ENCODE peak calls at places on chromosomes 16 and 17, in eight cellular contexts. One of them, this sample, is unnamed. For H3K9me3, the result is how much of the 10 kb centered on the place peaks cover.

GRCh38 chr17:6420173-6420641 is 14.7 kb downstream of the AIPL1 start:
- DNase-seq in suprapubic skin: no peak
- DNase-seq in Peyer's patch: no peak
- DNase-seq in psoas muscle: no peak
- DNase-seq in heart right ventricle: no peak
- DNase-seq in uterus: no peak
- DNase-seq in WERI-Rb-1: peak
- DNase-seq in BE2C: no peak
- DNase-seq in this sample: no peak

GRCh38 chr17:50062323-50063243 is 6.7 kb downstream of the ITGA3 start:
- DNase-seq in uterus: peak
- DNase-seq in psoas muscle: peak
- DNase-seq in Peyer's patch: peak
- DNase-seq in suprapubic skin: no peak
- DNase-seq in heart right ventricle: peak
- DNase-seq in BE2C: no peak
- DNase-seq in WERI-Rb-1: no peak
- DNase-seq in this sample: no peak

GRCh38 chr17:4599505-4600281 is 15.4 kb downstream of the SMTNL2 start:
- DNase-seq in WERI-Rb-1: peak
- DNase-seq in psoas muscle: peak
- DNase-seq in uterus: peak
- DNase-seq in suprapubic skin: no peak
- DNase-seq in heart right ventricle: no peak
- DNase-seq in BE2C: peak
- DNase-seq in Peyer's patch: no peak
- DNase-seq in this sample: no peak

GRCh38 chr16:89616576-89617437 is 3.4 kb downstream of the DPEP1 start:
- DNase-seq in psoas muscle: no peak
- DNase-seq in BE2C: no peak
- DNase-seq in Peyer's patch: no peak
- DNase-seq in WERI-Rb-1: no peak
- DNase-seq in suprapubic skin: no peak
- DNase-seq in uterus: no peak
- DNase-seq in heart right ventricle: no peak
- DNase-seq in this sample: peak

GRCh38 chr16:52501746-52502145 is 45.2 kb downstream of the TOX3 start:
- DNase-seq in heart right ventricle: no peak
- DNase-seq in BE2C: no peak
- DNase-seq in WERI-Rb-1: no peak
- DNase-seq in psoas muscle: no peak
- DNase-seq in uterus: no peak
- DNase-seq in suprapubic skin: no peak
- DNase-seq in Peyer's patch: no peak
- DNase-seq in this sample: no peak

GRCh38 chr17:44556854-44557606 is at the start of gene FZD2:
- DNase-seq in heart right ventricle: peak
- DNase-seq in Peyer's patch: peak
- DNase-seq in uterus: peak
- DNase-seq in BE2C: peak
- DNase-seq in psoas muscle: peak
- DNase-seq in WERI-Rb-1: peak
- DNase-seq in suprapubic skin: peak
- DNase-seq in this sample: peak

GRCh38 chr17:145671-146541 is 8.5 kb downstream of the SCGB1C2 start:
- DNase-seq in psoas muscle: peak
- DNase-seq in WERI-Rb-1: peak
- DNase-seq in BE2C: no peak
- DNase-seq in Peyer's patch: peak
- DNase-seq in uterus: peak
- DNase-seq in heart right ventricle: peak
- DNase-seq in suprapubic skin: peak
- DNase-seq in this sample: no peak

GRCh38 chr16:84443166-84443802 is 61.2 kb downstream of the MEAK7 start:
- DNase-seq in heart right ventricle: no peak
- DNase-seq in suprapubic skin: no peak
- DNase-seq in Peyer's patch: peak
- DNase-seq in uterus: no peak
- DNase-seq in psoas muscle: no peak
- DNase-seq in BE2C: no peak
- DNase-seq in WERI-Rb-1: no peak
- DNase-seq in this sample: no peak

GRCh38 chr16:54526916-54527315 is 240.3 kb upstream of the IRX3 start:
- DNase-seq in psoas muscle: no peak
- DNase-seq in uterus: no peak
- DNase-seq in heart right ventricle: no peak
- DNase-seq in Peyer's patch: no peak
- DNase-seq in BE2C: no peak
- DNase-seq in WERI-Rb-1: no peak
- DNase-seq in suprapubic skin: no peak
- DNase-seq in this sample: no peak

GRCh38 chr17:12421646-12422306 is 243.9 kb upstream of the MYOCD start:
- DNase-seq in uterus: no peak
- DNase-seq in Peyer's patch: no peak
- DNase-seq in WERI-Rb-1: peak
- DNase-seq in psoas muscle: no peak
- DNase-seq in heart right ventricle: no peak
- DNase-seq in BE2C: no peak
- DNase-seq in suprapubic skin: no peak
- DNase-seq in this sample: no peak

GRCh38 chr17:44804301-44805061 is 25.6 kb downstream of the GJC1 start:
- DNase-seq in WERI-Rb-1: no peak
- DNase-seq in BE2C: no peak
- DNase-seq in Peyer's patch: no peak
- DNase-seq in uterus: peak
- DNase-seq in psoas muscle: peak
- DNase-seq in heart right ventricle: peak
- DNase-seq in suprapubic skin: no peak
- DNase-seq in this sample: no peak

GRCh38 chr17:50210249-50211225 is 9.1 kb upstream of the COL1A1 start:
- DNase-seq in uterus: peak
- DNase-seq in WERI-Rb-1: peak
- DNase-seq in heart right ventricle: peak
- DNase-seq in BE2C: peak
- DNase-seq in psoas muscle: peak
- DNase-seq in Peyer's patch: peak
- DNase-seq in suprapubic skin: peak
- DNase-seq in this sample: no peak

GRCh38 chr16:75301804-75302203 is 50.4 kb upstream of the BCAR1 start:
- DNase-seq in heart right ventricle: no peak
- DNase-seq in Peyer's patch: no peak
- DNase-seq in BE2C: no peak
- DNase-seq in suprapubic skin: no peak
- DNase-seq in uterus: no peak
- DNase-seq in WERI-Rb-1: no peak
- DNase-seq in psoas muscle: no peak
- DNase-seq in this sample: no peak

GRCh38 chr17:39705786-39706348 is 6.0 kb downstream of the ERBB2 start:
- DNase-seq in heart right ventricle: peak
- DNase-seq in WERI-Rb-1: no peak
- DNase-seq in uterus: no peak
- DNase-seq in BE2C: no peak
- DNase-seq in psoas muscle: no peak
- DNase-seq in Peyer's patch: peak
- DNase-seq in suprapubic skin: no peak
- DNase-seq in this sample: no peak

GRCh38 chr16:3223913-3224515 is 10.9 kb downstream of the ZNF200 start:
- DNase-seq in Peyer's patch: no peak
- DNase-seq in uterus: no peak
- DNase-seq in WERI-Rb-1: no peak
- DNase-seq in BE2C: no peak
- DNase-seq in psoas muscle: no peak
- DNase-seq in heart right ventricle: no peak
- DNase-seq in suprapubic skin: no peak
- DNase-seq in this sample: no peak
- H3K9me3 ChIP-seq in Peyer's patch: under half
- H3K9me3 ChIP-seq in uterus: under half
- H3K9me3 ChIP-seq in WERI-Rb-1: under half
- H3K9me3 ChIP-seq in BE2C: under half
- H3K9me3 ChIP-seq in psoas muscle: half or more
- H3K9me3 ChIP-seq in heart right ventricle: half or more
- H3K9me3 ChIP-seq in suprapubic skin: half or more
- H3K9me3 ChIP-seq in this sample: under half

GRCh38 chr17:61453563-61453962 is 1.3 kb downstream of the TBX4 start:
- DNase-seq in WERI-Rb-1: no peak
- DNase-seq in psoas muscle: no peak
- DNase-seq in Peyer's patch: no peak
- DNase-seq in heart right ventricle: no peak
- DNase-seq in BE2C: no peak
- DNase-seq in uterus: no peak
- DNase-seq in suprapubic skin: no peak
- DNase-seq in this sample: no peak

GRCh38 chr17:61449707-61450640 is 2.2 kb upstream of the TBX4 start:
- DNase-seq in heart right ventricle: no peak
- DNase-seq in WERI-Rb-1: no peak
- DNase-seq in suprapubic skin: no peak
- DNase-seq in BE2C: no peak
- DNase-seq in Peyer's patch: no peak
- DNase-seq in psoas muscle: no peak
- DNase-seq in uterus: no peak
- DNase-seq in this sample: no peak

GRCh38 chr17:61452301-61453290 is at the start of gene TBX4:
- DNase-seq in uterus: no peak
- DNase-seq in suprapubic skin: no peak
- DNase-seq in psoas muscle: no peak
- DNase-seq in heart right ventricle: no peak
- DNase-seq in Peyer's patch: no peak
- DNase-seq in BE2C: no peak
- DNase-seq in WERI-Rb-1: no peak
- DNase-seq in this sample: no peak

GRCh38 chr17:61451538-61452300 is 503 bp upstream of the TBX4 start:
- DNase-seq in WERI-Rb-1: no peak
- DNase-seq in BE2C: no peak
- DNase-seq in Peyer's patch: no peak
- DNase-seq in heart right ventricle: no peak
- DNase-seq in suprapubic skin: no peak
- DNase-seq in psoas muscle: peak
- DNase-seq in uterus: no peak
- DNase-seq in this sample: no peak

DNA sequence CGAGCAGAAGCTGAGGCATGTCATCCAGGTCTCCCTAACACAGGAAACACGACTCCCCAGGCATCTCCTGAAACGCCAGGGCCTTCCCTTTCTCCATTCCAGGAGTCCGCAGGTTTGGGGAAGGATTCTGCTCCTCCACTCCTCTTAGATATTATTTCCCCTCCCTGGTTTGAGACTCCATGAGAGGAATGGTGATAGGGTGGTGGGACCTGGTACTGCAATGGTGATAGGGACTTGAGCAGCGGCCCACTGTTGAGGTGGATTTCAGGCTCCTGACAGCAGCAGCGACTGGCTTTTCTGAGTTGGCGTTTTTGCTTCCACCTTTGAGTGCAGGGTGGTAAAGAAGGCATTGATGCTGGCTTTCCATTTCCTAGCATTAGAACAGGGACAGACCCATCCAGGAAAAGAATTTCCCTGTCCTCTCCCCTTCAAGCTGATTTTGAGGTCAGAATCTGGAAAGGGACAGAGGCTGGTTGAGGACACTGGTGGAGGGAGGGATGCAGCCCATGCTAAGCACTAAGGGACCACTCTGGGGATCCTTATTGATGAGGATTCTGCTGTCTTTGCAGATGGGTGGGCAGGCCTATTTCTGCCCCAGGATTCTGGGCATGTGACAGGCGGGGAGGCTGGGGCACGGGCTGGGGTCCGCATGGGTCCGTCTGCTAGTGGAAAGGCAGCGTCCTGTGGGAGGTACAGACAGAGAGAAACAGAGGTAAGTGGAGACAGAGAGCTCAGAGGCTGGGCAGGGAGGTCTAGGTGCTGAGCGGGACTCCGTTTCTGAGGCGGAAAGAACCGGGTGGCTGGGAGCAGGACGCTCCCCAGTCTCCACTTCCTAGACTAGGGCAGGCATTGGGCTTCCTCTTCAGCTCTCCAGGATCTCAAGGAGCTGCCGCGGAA is 1.3 kb upstream of the TBX4 start:
- DNase-seq in BE2C: no peak
- DNase-seq in uterus: no peak
- DNase-seq in Peyer's patch: no peak
- DNase-seq in WERI-Rb-1: no peak
- DNase-seq in heart right ventricle: no peak
- DNase-seq in psoas muscle: no peak
- DNase-seq in suprapubic skin: peak
- DNase-seq in this sample: no peak
- H3K4me3 ChIP-seq in BE2C: no peak
- H3K4me3 ChIP-seq in uterus: no peak
- H3K4me3 ChIP-seq in Peyer's patch: no peak
- H3K4me3 ChIP-seq in WERI-Rb-1: no peak
- H3K4me3 ChIP-seq in heart right ventricle: peak
- H3K4me3 ChIP-seq in psoas muscle: no peak
- H3K4me3 ChIP-seq in suprapubic skin: peak
- H3K4me3 ChIP-seq in this sample: no peak

DNA sequence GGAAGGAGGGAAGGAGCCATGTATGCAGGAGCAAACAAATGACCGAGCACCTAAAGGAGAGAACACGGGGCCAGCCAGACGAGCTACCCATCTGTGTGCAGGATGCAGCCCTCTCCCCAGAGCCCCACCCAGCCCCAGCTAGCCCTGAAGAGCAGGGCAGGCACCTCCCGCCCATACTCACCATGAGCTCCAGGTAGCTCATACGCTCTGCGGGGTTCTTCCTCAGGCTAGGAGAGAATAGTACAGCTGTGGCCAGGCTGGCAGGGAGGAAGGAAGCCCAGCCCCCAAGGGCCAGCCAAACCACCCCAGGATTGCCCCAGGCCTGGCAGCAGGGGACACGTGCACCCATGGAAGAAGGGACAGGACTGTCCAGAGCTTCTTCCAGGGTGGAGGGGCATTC is 81.9 kb downstream of the KCNJ18 start:
- DNase-seq in BE2C: no peak
- DNase-seq in uterus: no peak
- DNase-seq in Peyer's patch: no peak
- DNase-seq in heart right ventricle: no peak
- DNase-seq in WERI-Rb-1: no peak
- DNase-seq in suprapubic skin: no peak
- DNase-seq in psoas muscle: no peak
- DNase-seq in this sample: no peak
- H3K9me3 ChIP-seq in BE2C: under half
- H3K9me3 ChIP-seq in uterus: under half
- H3K9me3 ChIP-seq in Peyer's patch: under half
- H3K9me3 ChIP-seq in heart right ventricle: under half
- H3K9me3 ChIP-seq in WERI-Rb-1: under half
- H3K9me3 ChIP-seq in suprapubic skin: under half
- H3K9me3 ChIP-seq in psoas muscle: under half
- H3K9me3 ChIP-seq in this sample: under half

DNA sequence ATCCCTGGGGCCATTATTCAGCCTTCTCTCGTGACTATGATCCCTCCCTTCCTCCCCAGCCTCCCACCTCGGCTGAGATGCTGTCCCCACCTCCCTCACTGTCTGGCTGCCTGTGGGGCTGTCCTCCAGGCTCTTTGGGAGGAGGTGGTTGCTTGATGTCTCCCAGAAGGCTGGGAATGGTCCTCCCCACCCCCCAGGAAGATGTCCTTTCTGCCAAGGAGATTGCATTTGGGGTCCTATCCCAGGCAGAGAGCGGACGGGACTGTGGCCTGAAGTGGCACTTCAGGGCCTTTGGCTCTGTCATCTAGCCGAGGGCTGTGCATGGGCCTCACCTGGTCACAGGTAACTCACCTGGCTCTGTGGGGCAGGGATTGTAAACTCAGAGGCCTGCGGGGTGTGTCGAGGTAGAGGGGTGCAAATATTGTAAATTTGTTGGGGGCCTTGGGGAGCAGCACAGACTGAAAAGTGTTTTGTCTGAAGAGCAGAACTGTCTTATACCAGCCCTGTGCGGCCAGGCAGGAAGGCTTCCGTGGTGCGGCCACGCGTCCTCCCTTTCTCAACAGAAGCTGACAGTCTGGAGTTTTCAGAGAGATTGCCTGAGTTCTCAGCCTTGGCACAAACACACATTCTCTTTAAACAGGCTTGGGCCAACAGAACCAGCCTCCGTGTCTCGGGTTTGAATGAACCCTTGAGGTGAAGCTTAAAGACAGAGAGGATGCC is 177.9 kb downstream of the SEC14L1 start:
- DNase-seq in suprapubic skin: no peak
- DNase-seq in Peyer's patch: no peak
- DNase-seq in heart right ventricle: no peak
- DNase-seq in BE2C: no peak
- DNase-seq in psoas muscle: peak
- DNase-seq in uterus: no peak
- DNase-seq in WERI-Rb-1: peak
- DNase-seq in this sample: no peak
- H3K4me3 ChIP-seq in suprapubic skin: peak
- H3K4me3 ChIP-seq in Peyer's patch: no peak
- H3K4me3 ChIP-seq in heart right ventricle: peak
- H3K4me3 ChIP-seq in BE2C: no peak
- H3K4me3 ChIP-seq in psoas muscle: peak
- H3K4me3 ChIP-seq in uterus: peak
- H3K4me3 ChIP-seq in WERI-Rb-1: no peak
- H3K4me3 ChIP-seq in this sample: no peak